ENCODE peak calls at places on chromosomes 1 and 21, in eight cellular contexts. A is M059J; P is HCT116; T is stimulated activated CD4-positive, alpha-beta T cell treated with anti-CD3 and anti-CD28 coated beads, TNF-alpha, amount 100 ng/mL, for 4 hours; I is NCI-H510A treated with DMSO at 0.1 percent for 48 hours; W is naive thymus-derived CD8-positive, alpha-beta T cell; B is activated CD8-positive, alpha-beta memory T cell treated with anti-CD3 and anti-CD28 coated beads for 48 hours; H is fibroblast of mammary gland. Z is an unnamed sample.

GRCh38 chr1:34970829-34971228 is 14.3 kb downstream of the TMEM35B start:
- DNase-seq in A (peak), I (peak), P (no peak), B (no peak), W (no peak), H (no peak), T (no peak), Z (no peak)

GRCh38 chr1:110634455-110635281 is 28.5 kb upstream of the KCNA2 start:
- DNase-seq in B (no peak), W (no peak), T (peak), A (peak), I (no peak), P (no peak), H (peak), Z (peak)

GRCh38 chr1:180184041-180184440 is 29.4 kb downstream of the QSOX1 start:
- DNase-seq in W (peak), T (no peak), I (no peak), P (no peak), A (no peak), B (no peak), H (no peak), Z (no peak)

GRCh38 chr1:77605246-77606026 is 77.0 kb downstream of the ZZZ3 start:
- DNase-seq in T (no peak), I (peak), P (no peak), H (peak), B (no peak), W (no peak), A (peak), Z (no peak)

GRCh38 chr21:33608559-33608958 is 20.1 kb upstream of the DONSON start:
- DNase-seq in A (no peak), T (no peak), W (no peak), I (no peak), B (no peak), P (no peak), H (peak), Z (no peak)

GRCh38 chr1:25837253-25837875 is 17.6 kb downstream of the MTFR1L start:
- DNase-seq in T (no peak), A (peak), B (no peak), H (no peak), W (no peak), P (no peak), I (peak), Z (no peak)

GRCh38 chr1:65343286-65343685 is 33.9 kb downstream of the DNAJC6 start:
- DNase-seq in P (no peak), A (peak), H (peak), T (no peak), I (no peak), W (no peak), B (no peak), Z (no peak)

GRCh38 chr1:202818819-202819218 is 8.1 kb downstream of the PCAT6 start:
- DNase-seq in B (no peak), H (no peak), I (no peak), T (no peak), A (no peak), P (no peak), W (no peak), Z (no peak)

GRCh38 chr1:84303154-84303830 is 1.8 kb downstream of the SAMD13 start:
- DNase-seq in B (no peak), I (peak), T (no peak), P (no peak), W (no peak), A (peak), H (no peak), Z (no peak)

GRCh38 chr1:66788231-66788939 is 12.7 kb downstream of the INSL5 start:
- DNase-seq in A (no peak), B (no peak), H (no peak), W (no peak), T (peak), P (no peak), I (no peak), Z (no peak)

GRCh38 chr1:228487336-228488106 is at the start of gene RNF187:
- DNase-seq in B (no peak), A (no peak), I (no peak), T (peak), W (peak), H (no peak), P (no peak), Z (peak)

GRCh38 chr1:14924012-14924452 is 229.5 kb upstream of the TMEM51 start:
- DNase-seq in B (no peak), P (peak), A (peak), W (no peak), I (peak), T (no peak), H (peak), Z (peak)

GRCh38 chr1:177432897-177433296 is 262.1 kb downstream of the BRINP2 start:
- DNase-seq in T (no peak), H (peak), P (no peak), W (no peak), I (no peak), A (no peak), B (no peak), Z (no peak)

GRCh38 chr1:228372183-228373003 is 34.2 kb downstream of the TRIM11 start:
- DNase-seq in A (no peak), P (no peak), T (no peak), H (no peak), W (peak), B (no peak), I (no peak), Z (peak)

GRCh38 chr1:17347769-17348592 is 24.0 kb upstream of the PADI6 start:
- DNase-seq in W (no peak), T (no peak), B (no peak), I (no peak), P (peak), H (peak), A (peak), Z (no peak)

GRCh38 chr1:153000294-153000693 is 1.3 kb upstream of the SPRR3 start:
- DNase-seq in T (no peak), A (no peak), B (no peak), W (no peak), H (no peak), I (no peak), P (no peak), Z (no peak)

GRCh38 chr1:30743584-30744059 is 14.0 kb downstream of the LAPTM5 start:
- DNase-seq in A (peak), H (no peak), B (no peak), I (no peak), T (peak), P (no peak), W (peak), Z (peak)

GRCh38 chr1:31866450-31866801 is 50.6 kb upstream of the SPOCD1 start:
- DNase-seq in B (no peak), H (no peak), I (no peak), T (no peak), P (no peak), A (no peak), W (no peak), Z (peak)

GRCh38 chr1:222754386-222755139 is 17.6 kb downstream of the FAM177B start:
- DNase-seq in B (no peak), T (no peak), P (no peak), A (peak), H (peak), I (no peak), W (no peak), Z (no peak)

GRCh38 chr1:90717665-90718410 is 736 bp upstream of the BARHL2 start:
- DNase-seq in B (no peak), I (peak), H (peak), T (no peak), P (no peak), W (no peak), A (no peak), Z (no peak)

GRCh38 chr1:231139125-231139649 is 22.7 kb upstream of the TRIM67 start:
- DNase-seq in B (no peak), P (peak), W (no peak), A (peak), H (peak), T (no peak), I (no peak), Z (no peak)

GRCh38 chr1:186304982-186305949 is 69.8 kb downstream of the TPR start:
- DNase-seq in T (no peak), I (peak), P (peak), H (peak), B (no peak), A (peak), W (no peak), Z (no peak)

GRCh38 chr1:171985639-171986038 is 144.3 kb downstream of the DNM3 start:
- DNase-seq in H (no peak), P (peak), I (no peak), T (no peak), W (no peak), A (peak), B (no peak), Z (no peak)

GRCh38 chr1:118247593-118247992 is 62.6 kb upstream of the SPAG17 start:
- DNase-seq in I (peak), W (no peak), B (no peak), A (peak), H (peak), P (peak), T (no peak), Z (no peak)

GRCh38 chr1:111789666-111790316 is 34.1 kb downstream of the DDX20 start:
- DNase-seq in T (no peak), H (peak), I (no peak), P (no peak), A (no peak), B (no peak), W (no peak), Z (no peak)

GRCh38 chr1:152969036-152969435 is 1.4 kb upstream of the SPRR4 start:
- DNase-seq in W (no peak), P (no peak), I (no peak), T (no peak), B (no peak), H (no peak), A (no peak), Z (no peak)

GRCh38 chr1:14254184-14254583 is 344.3 kb upstream of the KAZN start:
- DNase-seq in W (no peak), T (no peak), P (no peak), B (no peak), A (no peak), H (peak), I (no peak), Z (no peak)

GRCh38 chr1:165875171-165875570 is 47.8 kb downstream of the UCK2 start:
- DNase-seq in I (no peak), P (no peak), T (no peak), B (no peak), W (no peak), H (no peak), A (no peak), Z (no peak)

GRCh38 chr1:71053758-71054157 is 6.1 kb upstream of the PTGER3 start:
- DNase-seq in A (no peak), B (no peak), I (no peak), T (no peak), P (no peak), H (no peak), W (no peak), Z (no peak)

GRCh38 chr1:223628233-223628632 is 37.3 kb downstream of the CAPN8 start:
- DNase-seq in A (peak), B (peak), T (peak), H (peak), W (no peak), I (no peak), P (peak), Z (peak)